ENCODE peak calls at places on chromosomes 2 and 18, in six cellular contexts. V is AG09309, I is pancreas, E is foreskin fibroblast, M is Panc1, U is kidney epithelial cell. C is an unnamed sample.

GRCh38 chr18:24611075-24611474 is 150.6 kb downstream of the HRH4 start:
- DNase-seq in M (no peak), V (no peak), I (no peak), U (no peak), E (no peak), C (no peak)

GRCh38 chr2:138223321-138223720 is 259.0 kb downstream of the HNMT start:
- DNase-seq in U (no peak), M (peak; percentile 8), I (no peak), E (no peak), V (no peak), C (no peak)

GRCh38 chr2:63023444-63023843 is 27.2 kb upstream of the OTX1 start:
- DNase-seq in U (no peak), V (no peak), M (peak; percentile 18), I (no peak), E (peak; percentile 10), C (no peak)

GRCh38 chr18:8982416-8983183 is 119.9 kb upstream of the NDUFV2 start:
- DNase-seq in E (peak; percentile 80), I (no peak), V (peak; percentile 82), M (peak; percentile 51), U (peak; percentile 53), C (no peak)

GRCh38 chr2:171241771-171242170 is 81.1 kb upstream of the TLK1 start:
- DNase-seq in V (no peak), I (no peak), U (no peak), M (no peak), E (no peak), C (no peak)

GRCh38 chr18:48922203-48922800 is 28.5 kb downstream of the SMAD7 start:
- DNase-seq in E (no peak), M (no peak), I (no peak), V (no peak), U (no peak), C (peak; percentile 13)

GRCh38 chr2:31253344-31254155 is 19.6 kb downstream of the EHD3 start:
- DNase-seq in M (no peak), E (no peak), U (no peak), I (no peak), V (no peak), C (no peak)

GRCh38 chr2:56182420-56182819 is 1.4 kb upstream of the CCDC85A start:
- DNase-seq in E (no peak), I (no peak), U (no peak), V (no peak), M (no peak), C (no peak)

GRCh38 chr2:234293973-234294372 is 202.9 kb downstream of the ARL4C start:
- DNase-seq in V (no peak), U (no peak), M (no peak), E (no peak), I (no peak), C (no peak)

GRCh38 chr18:79496978-79497637 is 101.4 kb downstream of the NFATC1 start:
- DNase-seq in I (no peak), U (no peak), E (peak; percentile 44), M (no peak), V (no peak), C (peak; percentile 82)

GRCh38 chr2:200354823-200355751 is 48.6 kb downstream of the SPATS2L start:
- DNase-seq in E (no peak), I (no peak), V (no peak), U (no peak), M (no peak), C (no peak)

GRCh38 chr18:11872479-11873136 is 21.4 kb downstream of the CHMP1B start:
- DNase-seq in E (no peak), I (peak; percentile 34), V (no peak), U (no peak), M (no peak), C (no peak)

GRCh38 chr2:143426296-143426695 is 297.1 kb downstream of the ARHGAP15 start:
- DNase-seq in I (no peak), V (peak; percentile 49), E (peak; percentile 70), M (no peak), U (peak; percentile 65), C (no peak)

GRCh38 chr2:211396815-211397214 is 840.4 kb downstream of the CPS1 start:
- DNase-seq in E (no peak), U (no peak), V (no peak), M (no peak), I (peak; percentile 5), C (no peak)

GRCh38 chr2:84022810-84023431 is 436.2 kb downstream of the SUCLG1 start:
- DNase-seq in V (peak; percentile 3), I (no peak), M (peak; percentile 30), U (peak; percentile 21), E (no peak), C (no peak)

GRCh38 chr2:224286923-224287322 is 115.0 kb downstream of the FAM124B start:
- DNase-seq in U (no peak), M (no peak), I (no peak), V (no peak), E (no peak), C (no peak)

GRCh38 chr2:217370391-217370790 is 510.5 kb upstream of the TNP1 start:
- DNase-seq in I (no peak), V (peak; percentile 45), E (peak; percentile 91), U (peak; percentile 89), M (no peak), C (no peak)

GRCh38 chr2:15761056-15761455 is 169.4 kb downstream of the DDX1 start:
- DNase-seq in E (no peak), I (no peak), V (no peak), U (no peak), M (no peak), C (no peak)

GRCh38 chr2:47251404-47251675 is 96.2 kb upstream of the STPG4 start:
- DNase-seq in M (no peak), U (no peak), E (no peak), V (no peak), I (no peak), C (no peak)

GRCh38 chr2:33354981-33355380 is 121.5 kb upstream of the RASGRP3 start:
- DNase-seq in M (no peak), I (no peak), V (peak; percentile 92), U (no peak), E (peak; percentile 96), C (no peak)

DNA sequence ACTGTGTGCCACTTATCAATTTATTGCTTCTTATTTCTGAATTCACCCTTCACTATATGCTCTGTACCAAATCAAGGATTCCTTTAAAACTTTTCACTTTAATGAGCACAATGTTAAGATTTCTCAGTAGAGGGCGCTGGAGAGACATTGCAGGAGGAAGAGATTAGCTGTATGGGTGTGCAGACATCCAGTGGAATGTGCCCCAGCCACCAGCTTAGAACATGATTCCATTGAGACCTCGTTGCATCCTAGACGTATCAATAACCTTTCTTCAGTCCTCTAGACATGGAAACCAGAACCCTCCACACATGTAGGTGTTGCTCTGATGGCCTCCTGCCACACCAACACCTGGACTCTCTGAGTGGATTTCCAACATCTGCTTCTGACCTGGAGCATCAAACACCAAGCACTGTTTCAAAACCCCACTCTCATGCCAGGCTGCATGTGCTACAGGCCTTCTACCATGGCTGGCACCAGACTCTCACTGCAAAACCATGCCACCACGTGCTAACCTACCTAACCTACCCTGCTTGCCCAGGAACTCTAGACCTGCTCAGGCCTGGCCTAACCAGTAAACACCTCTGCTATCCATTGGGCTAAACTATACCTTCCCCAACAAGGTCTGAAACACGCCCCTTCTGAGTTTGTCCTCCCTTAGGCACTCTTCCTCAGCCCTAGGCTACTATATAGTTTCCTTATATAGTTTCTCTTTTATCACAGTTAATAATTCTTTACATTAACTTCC is 633.2 kb upstream of the PKDCC start:
- DNase-seq in E (no peak), U (no peak), M (no peak), I (no peak), V (no peak), C (no peak)
- TF ChIP-seq CTCF in E (peak; percentile 42), U (peak; percentile 54), M (peak; percentile 58), I (no peak), V (no peak), C (peak; percentile 80)

GRCh38 chr2:4110273-4110672 is 406.9 kb downstream of the DCDC2C start:
- DNase-seq in V (no peak), I (no peak), E (no peak), U (no peak), M (no peak), C (no peak)
- TF ChIP-seq CTCF in V (no peak), I (no peak), E (no peak), U (no peak), M (no peak), C (peak; percentile 15)

DNA sequence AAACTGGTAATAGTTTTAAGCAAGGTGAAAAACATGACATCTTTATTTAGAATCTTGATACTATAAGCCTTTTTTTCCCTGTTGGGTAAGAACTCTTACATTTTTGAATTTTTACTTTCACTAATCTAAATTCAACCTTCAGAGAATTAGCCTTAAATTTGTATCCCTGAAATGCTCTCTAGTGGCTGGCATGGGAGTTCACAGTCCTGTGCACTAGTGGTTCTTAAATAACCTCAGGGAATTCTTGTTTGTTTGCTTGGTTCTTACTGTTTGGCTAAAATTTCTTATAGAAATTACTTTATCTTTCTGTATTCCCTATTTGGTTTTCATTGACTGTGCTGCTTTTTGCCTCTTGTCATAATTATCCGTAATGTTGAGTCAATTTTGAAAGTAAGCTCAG is 391.2 kb upstream of the FIGN start:
- DNase-seq in U (no peak), E (no peak), M (no peak), V (no peak), I (no peak), C (no peak)
- TF ChIP-seq CTCF in U (peak; percentile 39), E (peak; percentile 17), M (peak; percentile 38), V (peak; percentile 37), I (no peak), C (peak; percentile 92)

DNA sequence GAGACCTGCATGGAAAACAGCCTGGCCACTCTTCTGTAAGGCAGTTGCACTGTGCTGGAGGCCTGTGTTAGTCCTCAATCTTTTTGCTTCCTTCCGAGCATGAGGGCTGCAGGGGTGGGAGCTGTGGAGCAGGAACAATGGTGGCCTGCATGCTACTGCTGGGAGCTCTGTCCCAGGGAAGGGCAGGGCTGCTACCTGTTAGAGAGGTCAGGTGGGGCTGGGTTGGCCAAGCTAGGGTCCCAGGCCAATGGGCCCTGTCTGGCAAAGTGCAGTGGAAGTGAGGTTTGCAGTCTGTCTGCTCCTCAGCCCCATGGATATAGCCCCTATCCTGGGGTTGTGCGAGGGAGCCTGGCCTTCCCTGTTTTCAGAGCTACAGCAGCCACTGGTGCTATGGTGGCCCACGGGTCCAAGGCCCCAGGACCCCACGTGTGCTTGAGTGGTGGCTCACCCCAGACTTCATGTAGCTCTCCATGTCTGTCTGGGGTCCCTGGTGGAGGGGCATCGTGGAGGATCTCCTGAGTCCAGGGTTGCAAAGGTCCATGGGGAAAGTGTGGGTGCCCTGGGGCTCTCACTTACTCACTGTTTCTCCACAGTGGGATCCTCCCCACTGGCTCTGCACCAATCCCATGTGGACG is 1212.6 kb upstream of the NXPH2 start:
- DNase-seq in I (no peak), M (no peak), U (no peak), E (no peak), V (no peak), C (peak; percentile 64)
- TF ChIP-seq CTCF in I (no peak), M (no peak), U (no peak), E (no peak), V (no peak), C (no peak)

DNA sequence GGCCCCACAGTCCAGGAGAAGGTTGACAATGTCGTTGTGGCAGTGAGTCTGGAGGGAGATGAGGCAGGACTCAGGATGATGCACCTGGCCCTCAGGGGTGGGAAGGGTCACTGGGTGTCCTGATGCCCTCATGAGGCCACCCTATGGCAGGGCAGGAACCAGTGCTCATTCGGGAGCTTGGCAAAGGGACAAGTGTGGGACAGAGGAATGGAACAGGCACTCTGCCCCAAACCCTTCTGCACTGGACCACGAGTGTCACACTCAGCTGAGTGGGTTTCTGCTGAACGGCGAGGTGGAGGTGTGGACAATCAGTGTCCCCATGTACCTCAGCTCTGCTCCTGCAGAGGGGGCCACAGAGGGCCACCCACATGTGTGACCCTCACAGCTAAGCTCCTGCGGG is 32.0 kb downstream of the ANKMY1 start:
- DNase-seq in I (no peak), E (no peak), U (no peak), M (no peak), V (no peak), C (no peak)
- TF ChIP-seq CTCF in I (no peak), E (no peak), U (no peak), M (no peak), V (no peak), C (no peak)

C was measured in chondrocyte.